ENCODE peak calls at places on chromosomes 4 and X, in seven cellular contexts. One of them, this sample, is unnamed.

GRCh38 chr4:124459196-124459921 is 253.2 kb downstream of the ANKRD50 start:
- DNase-seq in WERI-Rb-1: no peak
- DNase-seq in PC-9: no peak
- DNase-seq in NCI-H2029: no peak
- DNase-seq in neural crest cell: no peak
- DNase-seq in GM13977: no peak
- DNase-seq in stimulated activated CD4-positive, alpha-beta T cell treated with anti-CD3 and anti-CD28 coated beads, Interleukin-4, amount 100 ng/mL, for 1 hour: no peak
- DNase-seq in this sample: peak

GRCh38 chr4:155875878-155876277 is 9.8 kb upstream of the ASIC5 start:
- DNase-seq in NCI-H2029: no peak
- DNase-seq in WERI-Rb-1: no peak
- DNase-seq in GM13977: no peak
- DNase-seq in PC-9: no peak
- DNase-seq in stimulated activated CD4-positive, alpha-beta T cell treated with anti-CD3 and anti-CD28 coated beads, Interleukin-4, amount 100 ng/mL, for 1 hour: no peak
- DNase-seq in neural crest cell: no peak
- DNase-seq in this sample: no peak

GRCh38 chr4:30719363-30720020 is 677 bp upstream of the PCDH7 start:
- DNase-seq in WERI-Rb-1: peak
- DNase-seq in stimulated activated CD4-positive, alpha-beta T cell treated with anti-CD3 and anti-CD28 coated beads, Interleukin-4, amount 100 ng/mL, for 1 hour: no peak
- DNase-seq in NCI-H2029: peak
- DNase-seq in PC-9: peak
- DNase-seq in GM13977: peak
- DNase-seq in neural crest cell: peak
- DNase-seq in this sample: no peak

GRCh38 chrX:40090050-40090804 is 7.5 kb downstream of the BCOR start:
- DNase-seq in NCI-H2029: no peak
- DNase-seq in stimulated activated CD4-positive, alpha-beta T cell treated with anti-CD3 and anti-CD28 coated beads, Interleukin-4, amount 100 ng/mL, for 1 hour: no peak
- DNase-seq in neural crest cell: no peak
- DNase-seq in PC-9: no peak
- DNase-seq in GM13977: no peak
- DNase-seq in WERI-Rb-1: peak
- DNase-seq in this sample: no peak

GRCh38 chrX:16882188-16882587 is 12.0 kb upstream of the RBBP7 start:
- DNase-seq in stimulated activated CD4-positive, alpha-beta T cell treated with anti-CD3 and anti-CD28 coated beads, Interleukin-4, amount 100 ng/mL, for 1 hour: no peak
- DNase-seq in PC-9: peak
- DNase-seq in NCI-H2029: peak
- DNase-seq in GM13977: no peak
- DNase-seq in neural crest cell: no peak
- DNase-seq in WERI-Rb-1: peak
- DNase-seq in this sample: no peak

GRCh38 chr4:107893171-107894137 is 37.9 kb upstream of the CYP2U1 start:
- DNase-seq in PC-9: no peak
- DNase-seq in neural crest cell: no peak
- DNase-seq in GM13977: no peak
- DNase-seq in NCI-H2029: peak
- DNase-seq in WERI-Rb-1: no peak
- DNase-seq in stimulated activated CD4-positive, alpha-beta T cell treated with anti-CD3 and anti-CD28 coated beads, Interleukin-4, amount 100 ng/mL, for 1 hour: no peak
- DNase-seq in this sample: no peak

GRCh38 chr4:80619070-80619674 is 283.6 kb downstream of the CFAP299 start:
- DNase-seq in WERI-Rb-1: peak
- DNase-seq in stimulated activated CD4-positive, alpha-beta T cell treated with anti-CD3 and anti-CD28 coated beads, Interleukin-4, amount 100 ng/mL, for 1 hour: no peak
- DNase-seq in NCI-H2029: no peak
- DNase-seq in neural crest cell: no peak
- DNase-seq in GM13977: no peak
- DNase-seq in PC-9: no peak
- DNase-seq in this sample: no peak

GRCh38 chr4:98908182-98908581 is 20.8 kb downstream of the EIF4E start:
- DNase-seq in GM13977: no peak
- DNase-seq in NCI-H2029: no peak
- DNase-seq in neural crest cell: no peak
- DNase-seq in PC-9: no peak
- DNase-seq in WERI-Rb-1: no peak
- DNase-seq in stimulated activated CD4-positive, alpha-beta T cell treated with anti-CD3 and anti-CD28 coated beads, Interleukin-4, amount 100 ng/mL, for 1 hour: no peak
- DNase-seq in this sample: no peak

GRCh38 chrX:77493677-77494553 is 46.7 kb downstream of the FGF16 start:
- DNase-seq in stimulated activated CD4-positive, alpha-beta T cell treated with anti-CD3 and anti-CD28 coated beads, Interleukin-4, amount 100 ng/mL, for 1 hour: no peak
- DNase-seq in neural crest cell: no peak
- DNase-seq in GM13977: no peak
- DNase-seq in NCI-H2029: peak
- DNase-seq in WERI-Rb-1: peak
- DNase-seq in PC-9: peak
- DNase-seq in this sample: peak

GRCh38 chrX:150200820-150201287 is 162.3 kb upstream of the MAMLD1 start:
- DNase-seq in GM13977: peak
- DNase-seq in NCI-H2029: peak
- DNase-seq in WERI-Rb-1: no peak
- DNase-seq in neural crest cell: no peak
- DNase-seq in stimulated activated CD4-positive, alpha-beta T cell treated with anti-CD3 and anti-CD28 coated beads, Interleukin-4, amount 100 ng/mL, for 1 hour: peak
- DNase-seq in PC-9: peak
- DNase-seq in this sample: no peak

GRCh38 chrX:150044556-150044955 is 106.3 kb upstream of the EOLA2 start:
- DNase-seq in NCI-H2029: no peak
- DNase-seq in WERI-Rb-1: no peak
- DNase-seq in PC-9: no peak
- DNase-seq in neural crest cell: no peak
- DNase-seq in stimulated activated CD4-positive, alpha-beta T cell treated with anti-CD3 and anti-CD28 coated beads, Interleukin-4, amount 100 ng/mL, for 1 hour: no peak
- DNase-seq in GM13977: no peak
- DNase-seq in this sample: no peak

GRCh38 chr4:161936625-161937133 is 227.1 kb downstream of the FSTL5 start:
- DNase-seq in PC-9: peak
- DNase-seq in WERI-Rb-1: no peak
- DNase-seq in neural crest cell: no peak
- DNase-seq in stimulated activated CD4-positive, alpha-beta T cell treated with anti-CD3 and anti-CD28 coated beads, Interleukin-4, amount 100 ng/mL, for 1 hour: no peak
- DNase-seq in NCI-H2029: no peak
- DNase-seq in GM13977: no peak
- DNase-seq in this sample: no peak

GRCh38 chr4:14835708-14836107 is 166.6 kb upstream of the CPEB2 start:
- DNase-seq in stimulated activated CD4-positive, alpha-beta T cell treated with anti-CD3 and anti-CD28 coated beads, Interleukin-4, amount 100 ng/mL, for 1 hour: no peak
- DNase-seq in PC-9: no peak
- DNase-seq in WERI-Rb-1: no peak
- DNase-seq in NCI-H2029: no peak
- DNase-seq in neural crest cell: no peak
- DNase-seq in GM13977: no peak
- DNase-seq in this sample: no peak

This sample was measured in iPS DF 6.9.